ENCODE peak calls at places on chromosomes 4 and X, in eight cellular contexts. E, A, S, W, Y, Q, X and O are unnamed samples.

GRCh38 chrX:17549005-17549685 is 174.1 kb downstream of the NHS start:
- DNase-seq in E (no peak), A (no peak), S (no peak), W (no peak), Y (no peak), Q (no peak), X (no peak), O (no peak)

GRCh38 chr4:157590679-157591078 is 370.2 kb downstream of the GRIA2 start:
- DNase-seq in E (no peak), A (no peak), S (no peak), W (no peak), Y (no peak), Q (no peak), X (no peak), O (no peak)

GRCh38 chr4:55184600-55185523 is 59.5 kb upstream of the KDR start:
- DNase-seq in E (no peak), A (peak; percentile 45), S (no peak), W (peak; percentile 19), Y (peak; percentile 29), Q (no peak), X (peak; percentile 42), O (no peak)

GRCh38 chr4:40379248-40379647 is 44.1 kb downstream of the CHRNA9 start:
- DNase-seq in E (no peak), A (no peak), S (no peak), W (no peak), Y (no peak), Q (no peak), X (no peak), O (no peak)

GRCh38 chr4:145298885-145299284 is 118.5 kb upstream of the OTUD4 start:
- DNase-seq in E (no peak), A (no peak), S (peak; percentile 26), W (no peak), Y (peak; percentile 55), Q (no peak), X (no peak), O (no peak)

GRCh38 chrX:11264925-11265324 is 28.3 kb upstream of the AMELX start:
- DNase-seq in E (no peak), A (no peak), S (no peak), W (no peak), Y (no peak), Q (no peak), X (no peak), O (no peak)

GRCh38 chr4:14178421-14178820 is 550.9 kb upstream of the BOD1L1 start:
- DNase-seq in E (no peak), A (no peak), S (peak; percentile 61), W (no peak), Y (no peak), Q (no peak), X (no peak), O (no peak)

GRCh38 chr4:77052352-77052751 is 23.4 kb downstream of the CCNI start:
- DNase-seq in E (no peak), A (no peak), S (no peak), W (peak; percentile 36), Y (peak; percentile 64), Q (no peak), X (no peak), O (no peak)

GRCh38 chr4:88158360-88159136 is at the start of gene ABCG2:
- DNase-seq in E (no peak), A (peak; percentile 53), S (no peak), W (peak; percentile 10), Y (no peak), Q (no peak), X (peak; percentile 26), O (no peak)

GRCh38 chrX:30957753-30958152 is 68.7 kb upstream of the TAB3 start:
- DNase-seq in E (no peak), A (no peak), S (no peak), W (peak; percentile 42), Y (no peak), Q (no peak), X (no peak), O (peak; percentile 35)

GRCh38 chr4:141416219-141416618 is 195.5 kb downstream of the ZNF330 start:
- DNase-seq in E (no peak), A (no peak), S (no peak), W (no peak), Y (no peak), Q (no peak), X (no peak), O (no peak)

GRCh38 chrX:128781506-128781905 is 729.3 kb upstream of the ACTRT1 start:
- DNase-seq in E (no peak), A (no peak), S (no peak), W (peak; percentile 61), Y (peak; percentile 40), Q (no peak), X (no peak), O (no peak)

GRCh38 chr4:125434136-125434535 is 119.4 kb downstream of the FAT4 start:
- DNase-seq in E (no peak), A (no peak), S (no peak), W (no peak), Y (no peak), Q (no peak), X (no peak), O (no peak)

GRCh38 chr4:18318682-18319410 is 297.3 kb upstream of the LCORL start:
- DNase-seq in E (no peak), A (peak; percentile 47), S (no peak), W (peak; percentile 89), Y (peak; percentile 30), Q (no peak), X (no peak), O (no peak)

GRCh38 chr4:168478868-168479267 is 1.4 kb downstream of the DDX60L start:
- DNase-seq in E (no peak), A (no peak), S (no peak), W (no peak), Y (no peak), Q (no peak), X (no peak), O (no peak)

GRCh38 chr4:41106081-41106480 is 108.3 kb downstream of the APBB2 start:
- DNase-seq in E (no peak), A (no peak), S (no peak), W (no peak), Y (no peak), Q (no peak), X (no peak), O (no peak)

GRCh38 chr4:89248879-89249281 is 58.7 kb downstream of the GPRIN3 start:
- DNase-seq in E (no peak), A (no peak), S (no peak), W (no peak), Y (no peak), Q (no peak), X (no peak), O (peak; percentile 27)

GRCh38 chrX:120512627-120513026 is 43.5 kb upstream of the LAMP2 start:
- DNase-seq in E (no peak), A (no peak), S (no peak), W (no peak), Y (no peak), Q (no peak), X (no peak), O (no peak)

GRCh38 chr4:94570558-94570957 is 118.8 kb downstream of the PDLIM5 start:
- DNase-seq in E (no peak), A (no peak), S (no peak), W (no peak), Y (no peak), Q (no peak), X (no peak), O (no peak)
- H3K4me1 ChIP-seq in E (peaks cover 16% of the 10 kb centered on the region), A (peaks cover 1% of the 10 kb centered on the region), S (no peaks in the 10 kb centered on the region), W (peaks cover 21% of the 10 kb centered on the region), Y (peaks cover 11% of the 10 kb centered on the region), Q (peaks cover 56% of the 10 kb centered on the region), X (peaks cover 9% of the 10 kb centered on the region), O (no peaks in the 10 kb centered on the region)

DNA sequence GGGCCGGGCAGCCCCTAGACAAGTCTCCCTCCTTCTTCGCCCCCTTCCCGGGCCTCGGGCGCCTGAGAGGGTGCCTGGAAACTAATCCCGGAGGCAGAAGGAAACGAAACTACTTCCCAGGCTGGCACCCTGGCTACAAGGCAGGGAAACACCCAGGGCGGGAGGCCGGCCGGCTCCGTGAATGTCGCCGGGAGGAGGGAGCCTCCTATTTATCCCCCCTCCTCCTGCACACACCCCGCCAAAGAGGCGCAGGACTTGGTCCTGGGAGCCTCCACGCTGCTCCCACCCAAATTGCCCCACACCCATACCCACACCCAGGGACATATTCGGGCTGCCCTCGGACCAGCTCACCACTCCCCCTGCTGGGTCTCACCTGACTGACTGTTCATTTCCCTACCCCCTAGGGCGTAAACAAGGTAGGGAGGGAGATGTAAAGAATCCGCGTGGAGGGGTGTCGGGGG is at the start of gene BTC:
- DNase-seq in E (no peak), A (peak; percentile 39), S (no peak), W (peak; percentile 18), Y (peak; percentile 77), Q (no peak), X (peak; percentile 23), O (peak; percentile 61)
- TF ChIP-seq POLR2A in E (no peak), A (no peak), S (no peak), W (no peak), Y (no peak), Q (no peak), X (no peak), O (no peak)

GRCh38 chr4:72993876-72994275 is 75.6 kb downstream of the COX18 start:
- DNase-seq in E (no peak), A (no peak), S (no peak), W (no peak), Y (no peak), Q (no peak), X (no peak), O (no peak)
- TF ChIP-seq CTCF in E (no peak), A (no peak), S (no peak), W (no peak), Y (no peak), Q (no peak), X (no peak), O (no peak)

GRCh38 chr4:42636591-42636990 is 20.3 kb downstream of the ATP8A1 start:
- DNase-seq in E (no peak), A (no peak), S (no peak), W (no peak), Y (no peak), Q (no peak), X (no peak), O (no peak)
- H3K4me1 ChIP-seq in E (peaks cover 6% of the 10 kb centered on the region), A (no peaks in the 10 kb centered on the region), S (peaks cover 67% of the 10 kb centered on the region), W (peaks cover 8% of the 10 kb centered on the region), Y (no peaks in the 10 kb centered on the region), Q (peaks cover 92% of the 10 kb centered on the region), X (no peaks in the 10 kb centered on the region), O (no peaks in the 10 kb centered on the region)